ENCODE peak calls at places on chromosomes 16 and 17, in eight cellular contexts. One of them, this sample, is unnamed.

GRCh38 chr16:19523559-19524355 is at the start of gene CCP110:
- DNase-seq in choroid plexus epithelial cell: peak
- DNase-seq in mucosa of gallbladder: peak
- DNase-seq in lower lobe of right lung: peak
- DNase-seq in NCI-H2171: peak
- DNase-seq in CD8-positive, alpha-beta memory T cell: peak
- DNase-seq in ELR: peak
- DNase-seq in kidney epithelial cell: peak
- DNase-seq in this sample: peak

GRCh38 chr16:80526418-80527061 is 14.3 kb upstream of the DYNLRB2 start:
- DNase-seq in choroid plexus epithelial cell: peak
- DNase-seq in mucosa of gallbladder: peak
- DNase-seq in kidney epithelial cell: peak
- DNase-seq in NCI-H2171: peak
- DNase-seq in lower lobe of right lung: no peak
- DNase-seq in ELR: peak
- DNase-seq in CD8-positive, alpha-beta memory T cell: peak
- DNase-seq in this sample: no peak

GRCh38 chr17:21462259-21462658 is 86.1 kb downstream of the KCNJ12 start:
- DNase-seq in choroid plexus epithelial cell: peak
- DNase-seq in CD8-positive, alpha-beta memory T cell: no peak
- DNase-seq in lower lobe of right lung: no peak
- DNase-seq in ELR: no peak
- DNase-seq in NCI-H2171: no peak
- DNase-seq in mucosa of gallbladder: no peak
- DNase-seq in kidney epithelial cell: no peak
- DNase-seq in this sample: no peak

GRCh38 chr17:17570207-17570797 is 21.2 kb downstream of the PEMT start:
- DNase-seq in ELR: peak
- DNase-seq in CD8-positive, alpha-beta memory T cell: no peak
- DNase-seq in kidney epithelial cell: no peak
- DNase-seq in choroid plexus epithelial cell: peak
- DNase-seq in mucosa of gallbladder: peak
- DNase-seq in lower lobe of right lung: no peak
- DNase-seq in NCI-H2171: peak
- DNase-seq in this sample: no peak

GRCh38 chr17:19409509-19409908 is 1.5 kb upstream of the RNF112 start:
- DNase-seq in CD8-positive, alpha-beta memory T cell: no peak
- DNase-seq in choroid plexus epithelial cell: peak
- DNase-seq in mucosa of gallbladder: no peak
- DNase-seq in ELR: peak
- DNase-seq in NCI-H2171: no peak
- DNase-seq in kidney epithelial cell: peak
- DNase-seq in lower lobe of right lung: no peak
- DNase-seq in this sample: no peak

GRCh38 chr16:48291303-48291702 is 44.0 kb upstream of the ABCC11 start:
- DNase-seq in mucosa of gallbladder: no peak
- DNase-seq in kidney epithelial cell: no peak
- DNase-seq in CD8-positive, alpha-beta memory T cell: no peak
- DNase-seq in NCI-H2171: no peak
- DNase-seq in choroid plexus epithelial cell: peak
- DNase-seq in ELR: peak
- DNase-seq in lower lobe of right lung: no peak
- DNase-seq in this sample: no peak

GRCh38 chr17:9473716-9474115 is 101.9 kb downstream of the STX8 start:
- DNase-seq in kidney epithelial cell: no peak
- DNase-seq in choroid plexus epithelial cell: peak
- DNase-seq in ELR: peak
- DNase-seq in lower lobe of right lung: no peak
- DNase-seq in CD8-positive, alpha-beta memory T cell: no peak
- DNase-seq in mucosa of gallbladder: no peak
- DNase-seq in NCI-H2171: no peak
- DNase-seq in this sample: no peak

GRCh38 chr16:81424761-81425160 is 19.8 kb upstream of the CMIP start:
- DNase-seq in mucosa of gallbladder: no peak
- DNase-seq in ELR: peak
- DNase-seq in lower lobe of right lung: no peak
- DNase-seq in choroid plexus epithelial cell: no peak
- DNase-seq in CD8-positive, alpha-beta memory T cell: no peak
- DNase-seq in kidney epithelial cell: no peak
- DNase-seq in NCI-H2171: no peak
- DNase-seq in this sample: no peak

GRCh38 chr16:19105131-19105530 is 8.6 kb upstream of the ITPRIPL2 start:
- DNase-seq in CD8-positive, alpha-beta memory T cell: no peak
- DNase-seq in ELR: no peak
- DNase-seq in mucosa of gallbladder: no peak
- DNase-seq in kidney epithelial cell: no peak
- DNase-seq in choroid plexus epithelial cell: no peak
- DNase-seq in NCI-H2171: no peak
- DNase-seq in lower lobe of right lung: no peak
- DNase-seq in this sample: no peak

GRCh38 chr17:80414508-80414802 is 512 bp upstream of the ENDOV start:
- DNase-seq in ELR: peak
- DNase-seq in NCI-H2171: no peak
- DNase-seq in lower lobe of right lung: no peak
- DNase-seq in kidney epithelial cell: no peak
- DNase-seq in mucosa of gallbladder: no peak
- DNase-seq in choroid plexus epithelial cell: peak
- DNase-seq in CD8-positive, alpha-beta memory T cell: no peak
- DNase-seq in this sample: no peak

GRCh38 chr17:79810138-79811027 is 13.5 kb upstream of the CBX8 start:
- DNase-seq in choroid plexus epithelial cell: peak
- DNase-seq in mucosa of gallbladder: peak
- DNase-seq in NCI-H2171: peak
- DNase-seq in lower lobe of right lung: peak
- DNase-seq in ELR: peak
- DNase-seq in CD8-positive, alpha-beta memory T cell: peak
- DNase-seq in kidney epithelial cell: peak
- DNase-seq in this sample: peak

GRCh38 chr17:45368661-45369060 is 51.8 kb upstream of the MAP3K14 start:
- DNase-seq in choroid plexus epithelial cell: peak
- DNase-seq in mucosa of gallbladder: no peak
- DNase-seq in CD8-positive, alpha-beta memory T cell: no peak
- DNase-seq in lower lobe of right lung: no peak
- DNase-seq in kidney epithelial cell: no peak
- DNase-seq in ELR: peak
- DNase-seq in NCI-H2171: no peak
- DNase-seq in this sample: no peak

GRCh38 chr16:74261068-74261467 is 35.5 kb upstream of the PSMD7 start:
- DNase-seq in NCI-H2171: no peak
- DNase-seq in CD8-positive, alpha-beta memory T cell: no peak
- DNase-seq in kidney epithelial cell: no peak
- DNase-seq in lower lobe of right lung: no peak
- DNase-seq in mucosa of gallbladder: no peak
- DNase-seq in choroid plexus epithelial cell: peak
- DNase-seq in ELR: no peak
- DNase-seq in this sample: no peak